ENCODE peak calls at places on chromosomes 12 and 14, in four cellular contexts. A, X, K and L are unnamed samples.

GRCh38 chr12:116594325-116595038 is 35.3 kb downstream of the MAP1LC3B2 start:
- DNase-seq in A (peak; percentile 62), X (no peak), K (no peak), L (no peak)

GRCh38 chr12:644818-645552 is 18.3 kb downstream of the NINJ2 start:
- DNase-seq in A (no peak), X (no peak), K (no peak), L (no peak)

GRCh38 chr12:4951601-4952000 is 41.9 kb downstream of the KCNA1 start:
- DNase-seq in A (no peak), X (no peak), K (no peak), L (no peak)

GRCh38 chr14:64870160-64870559 is 9.5 kb downstream of the SPTB start:
- DNase-seq in A (no peak), X (no peak), K (no peak), L (no peak)

GRCh38 chr12:3158851-3159465 is 81.8 kb downstream of the TSPAN9 start:
- DNase-seq in A (no peak), X (no peak), K (no peak), L (peak; percentile 17)

GRCh38 chr12:107884769-107885694 is 110.5 kb downstream of the ASCL4 start:
- DNase-seq in A (peak; percentile 14), X (no peak), K (no peak), L (peak; percentile 11)

GRCh38 chr12:57229041-57229633 is 374 bp upstream of the SHMT2 start:
- DNase-seq in A (no peak), X (no peak), K (no peak), L (no peak)

GRCh38 chr14:76772300-76773187 is 11.3 kb downstream of the VASH1 start:
- DNase-seq in A (no peak), X (no peak), K (no peak), L (no peak)

GRCh38 chr12:27236498-27236897 is 7.6 kb upstream of the STK38L start:
- DNase-seq in A (no peak), X (no peak), K (no peak), L (no peak)

GRCh38 chr14:49896956-49897355 is 4.1 kb downstream of the ARF6 start:
- DNase-seq in A (no peak), X (no peak), K (no peak), L (no peak)

GRCh38 chr12:27644446-27644845 is 51.8 kb upstream of the REP15 start:
- DNase-seq in A (no peak), X (no peak), K (no peak), L (peak; percentile 52)

GRCh38 chr12:38892090-38892786 is 13.2 kb downstream of the CPNE8 start:
- DNase-seq in A (no peak), X (no peak), K (no peak), L (no peak)

GRCh38 chr12:3977621-3978020 is 104.4 kb upstream of the PARP11 start:
- DNase-seq in A (no peak), X (no peak), K (no peak), L (no peak)

GRCh38 chr12:46664771-46665287 is 161.0 kb downstream of the SLC38A4 start:
- DNase-seq in A (no peak), X (no peak), K (no peak), L (peak; percentile 71)

GRCh38 chr12:42969357-42969756 is 379.8 kb upstream of the PRICKLE1 start:
- DNase-seq in A (no peak), X (no peak), K (no peak), L (no peak)

GRCh38 chr12:10503460-10503859 is 2.2 kb upstream of the EIF2S3B start:
- DNase-seq in A (peak; percentile 63), X (no peak), K (no peak), L (no peak)

GRCh38 chr12:130086248-130086647 is 76.0 kb upstream of the FZD10 start:
- DNase-seq in A (peak; percentile 14), X (no peak), K (no peak), L (no peak)

GRCh38 chr14:51018521-51018920 is 74.2 kb upstream of the PYGL start:
- DNase-seq in A (no peak), X (no peak), K (no peak), L (no peak)

GRCh38 chr12:49665384-49665783 is 41.8 kb downstream of the FMNL3 start:
- DNase-seq in A (no peak), X (no peak), K (no peak), L (no peak)

GRCh38 chr14:69464379-69464778 is 20.1 kb upstream of the PLEKHD1 start:
- DNase-seq in A (no peak), X (no peak), K (no peak), L (no peak)

GRCh38 chr14:26598081-26598671 is 343 bp upstream of the NOVA1 start:
- DNase-seq in A (no peak), X (peak; percentile 87), K (peak; percentile 89), L (peak; percentile 7)

GRCh38 chr12:85866929-85867776 is 6.9 kb upstream of the NTS start:
- DNase-seq in A (no peak), X (no peak), K (peak; percentile 17), L (peak; percentile 31)

GRCh38 chr12:39173689-39174088 is 268.3 kb upstream of the CPNE8 start:
- DNase-seq in A (no peak), X (no peak), K (no peak), L (no peak)

GRCh38 chr12:121516437-121517011 is 64.3 kb downstream of the KDM2B start:
- DNase-seq in A (no peak), X (no peak), K (no peak), L (no peak)

GRCh38 chr12:130775953-130776856 is 60.1 kb upstream of the RIMBP2 start:
- DNase-seq in A (peak; percentile 26), X (no peak), K (no peak), L (peak; percentile 48)

GRCh38 chr14:101088714-101089113 is 185.2 kb upstream of the RTL1 start:
- DNase-seq in A (no peak), X (no peak), K (no peak), L (no peak)